ENCODE peak calls at places on chromosomes 16 and 17, in six cellular contexts. Y is HepG2, G is GM23338, A is HCT116, B is Panc1, X is K562. Z is an unnamed sample.
A peak's percentile ranks its signal among the peaks of the same experiment; 100 is the strongest.

GRCh38 chr17:44312396-44313104 is 4.1 kb downstream of the RUNDC3A start:
- ATAC-seq in G (no peak), A (no peak), X (no peak), B (no peak), Y (peak; percentile 11), Z (no peak)

GRCh38 chr16:51773051-51773450 is 622.0 kb upstream of the SALL1 start:
- ATAC-seq in B (no peak), A (no peak), G (peak; percentile 77), Y (no peak), X (no peak), Z (no peak)

GRCh38 chr16:89033304-89033703 is 56.3 kb upstream of the CBFA2T3 start:
- ATAC-seq in G (no peak), Y (no peak), X (no peak), A (no peak), B (no peak), Z (no peak)

GRCh38 chr17:17723354-17724261 is 42.4 kb downstream of the RAI1 start:
- ATAC-seq in X (no peak), A (no peak), Y (no peak), G (peak; percentile 20), B (no peak), Z (no peak)

GRCh38 chr17:37607637-37608368 is 1.4 kb downstream of the SYNRG start:
- ATAC-seq in A (no peak), X (no peak), B (no peak), G (no peak), Y (no peak), Z (no peak)

GRCh38 chr17:76014925-76015261 is 12.2 kb downstream of the EVPL start:
- ATAC-seq in G (peak; percentile 12), X (peak; percentile 19), B (peak; percentile 10), A (peak; percentile 1), Y (no peak), Z (no peak)

GRCh38 chr16:8908779-8909468 is 26.8 kb downstream of the LITAFD start:
- ATAC-seq in Y (no peak), B (no peak), A (no peak), G (no peak), X (no peak), Z (no peak)

GRCh38 chr17:66904760-66905637 is 59.5 kb upstream of the CACNG4 start:
- ATAC-seq in X (no peak), B (peak; percentile 39), A (no peak), Y (peak; percentile 26), G (no peak), Z (no peak)

GRCh38 chr17:46894476-46895151 is 28.3 kb upstream of the GOSR2 start:
- ATAC-seq in B (no peak), G (peak; percentile 74), A (no peak), X (no peak), Y (peak; percentile 77), Z (no peak)

GRCh38 chr16:66552288-66553143 is at the start of gene CKLF:
- ATAC-seq in A (peak; percentile 65), B (peak; percentile 83), G (peak; percentile 57), X (peak; percentile 78), Y (peak; percentile 80), Z (peak; percentile 87)

DNA sequence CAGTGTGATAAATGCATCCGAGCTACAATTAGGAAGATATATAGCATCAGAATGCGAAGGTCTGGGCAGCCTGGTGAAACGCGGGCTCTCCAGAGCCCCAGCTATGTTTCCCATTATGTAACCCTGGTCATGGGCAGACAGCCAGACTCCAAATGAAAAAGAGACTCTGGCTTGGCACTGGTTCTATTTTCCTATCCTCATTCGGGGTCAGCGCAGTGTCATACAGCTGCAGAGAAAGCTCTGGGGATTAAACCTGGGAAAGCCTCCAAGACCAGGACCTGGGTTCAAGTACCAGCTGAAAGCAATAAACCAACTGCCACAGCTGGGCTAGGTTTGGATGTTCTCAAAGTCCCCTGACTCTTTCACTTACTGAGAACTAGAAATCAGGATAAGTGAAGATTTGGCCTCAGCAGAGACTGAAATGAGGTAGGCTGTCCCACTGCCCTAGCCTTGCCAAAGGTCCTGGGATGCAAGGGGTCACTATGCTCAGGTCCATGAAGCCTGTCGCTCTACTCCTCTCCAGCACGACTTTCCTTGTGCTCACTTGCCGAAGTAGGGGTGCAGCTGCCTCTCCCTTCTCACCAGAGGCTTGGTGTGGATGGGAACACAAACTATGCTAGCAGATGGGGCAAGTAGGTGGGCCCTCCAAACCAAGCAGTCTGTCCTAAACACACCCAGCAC is 123.8 kb downstream of the SMG6 start:
- ATAC-seq in Y (no peak), G (no peak), A (no peak), B (no peak), X (no peak), Z (peak; percentile 72)
- TF ChIP-seq POLR2AphosphoS5 in Y (no peak), G (no peak), A (no peak), B (no peak), X (no peak), Z (peak; percentile 94)

GRCh38 chr17:42027961-42028790 is 8.3 kb downstream of the NKIRAS2 start:
- ATAC-seq in B (peak; percentile 38), G (peak; percentile 87), Y (peak; percentile 88), X (peak; percentile 70), A (peak; percentile 77), Z (no peak)

GRCh38 chr17:42025191-42025579 is 5.3 kb downstream of the NKIRAS2 start:
- ATAC-seq in X (no peak), Y (no peak), A (no peak), G (no peak), B (peak; percentile 32), Z (no peak)

GRCh38 chr17:42027540-42027889 is 7.6 kb downstream of the NKIRAS2 start:
- ATAC-seq in A (no peak), G (no peak), Y (no peak), B (no peak), X (no peak), Z (no peak)

GRCh38 chr17:42028791-42029127 is 8.9 kb downstream of the NKIRAS2 start:
- ATAC-seq in B (no peak), X (no peak), Y (peak; percentile 14), G (no peak), A (no peak), Z (no peak)

GRCh38 chr17:42026821-42027539 is 7.1 kb downstream of the NKIRAS2 start:
- ATAC-seq in G (no peak), Y (no peak), B (no peak), A (no peak), X (no peak), Z (no peak)
- TF ChIP-seq POLR2AphosphoS5 in G (no peak), Y (no peak), B (peak; percentile 11), A (no peak), X (no peak), Z (no peak)

GRCh38 chr16:19431636-19432340 is 14.1 kb downstream of the TMC5 start:
- ATAC-seq in X (no peak), B (no peak), A (no peak), Y (no peak), G (no peak), Z (no peak)
- TF ChIP-seq POLR2AphosphoS5 in X (no peak), B (no peak), A (no peak), Y (no peak), G (no peak), Z (no peak)

GRCh38 chr16:49875812-49876715 is 20.2 kb upstream of the ZNF423 start:
- ATAC-seq in G (peak; percentile 71), A (no peak), X (no peak), Y (peak; percentile 9), B (no peak), Z (no peak)

GRCh38 chr16:49881890-49882289 is 26.0 kb upstream of the ZNF423 start:
- ATAC-seq in B (no peak), G (no peak), Y (no peak), X (no peak), A (no peak), Z (no peak)

GRCh38 chr16:49874613-49875237 is 18.8 kb upstream of the ZNF423 start:
- ATAC-seq in A (no peak), G (no peak), Y (no peak), B (no peak), X (no peak), Z (no peak)

GRCh38 chr16:49876716-49877129 is 20.8 kb upstream of the ZNF423 start:
- ATAC-seq in X (peak; percentile 97), Y (peak; percentile 83), B (peak; percentile 93), A (peak; percentile 99), G (peak; percentile 89), Z (peak; percentile 85)
- TF ChIP-seq POLR2AphosphoS5 in X (no peak), Y (no peak), B (no peak), A (no peak), G (no peak), Z (no peak)

DNA sequence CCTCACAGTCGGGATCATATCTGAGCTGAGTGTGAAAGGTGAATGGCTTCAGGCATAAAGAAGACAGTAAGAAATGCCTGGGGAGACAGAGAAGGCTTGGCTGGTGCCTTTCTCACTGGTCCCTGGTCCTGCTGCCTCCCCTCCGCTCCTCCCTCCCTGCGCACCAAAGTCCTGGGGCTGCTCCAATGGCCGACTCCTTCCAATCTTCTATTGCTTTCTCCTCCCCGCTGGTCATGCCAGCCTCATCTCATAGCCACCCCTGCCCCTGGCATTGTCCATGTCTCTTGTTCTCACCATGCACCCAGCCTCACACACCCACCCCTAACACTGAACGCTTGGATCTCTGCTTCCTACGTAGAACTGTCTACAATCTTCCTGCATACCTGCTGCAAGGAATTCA is 18.0 kb downstream of the TLE7 start:
- ATAC-seq in A (no peak), G (no peak), Y (no peak), B (no peak), X (no peak), Z (no peak)
- TF ChIP-seq POLR2AphosphoS5 in A (no peak), G (no peak), Y (no peak), B (no peak), X (no peak), Z (no peak)

DNA sequence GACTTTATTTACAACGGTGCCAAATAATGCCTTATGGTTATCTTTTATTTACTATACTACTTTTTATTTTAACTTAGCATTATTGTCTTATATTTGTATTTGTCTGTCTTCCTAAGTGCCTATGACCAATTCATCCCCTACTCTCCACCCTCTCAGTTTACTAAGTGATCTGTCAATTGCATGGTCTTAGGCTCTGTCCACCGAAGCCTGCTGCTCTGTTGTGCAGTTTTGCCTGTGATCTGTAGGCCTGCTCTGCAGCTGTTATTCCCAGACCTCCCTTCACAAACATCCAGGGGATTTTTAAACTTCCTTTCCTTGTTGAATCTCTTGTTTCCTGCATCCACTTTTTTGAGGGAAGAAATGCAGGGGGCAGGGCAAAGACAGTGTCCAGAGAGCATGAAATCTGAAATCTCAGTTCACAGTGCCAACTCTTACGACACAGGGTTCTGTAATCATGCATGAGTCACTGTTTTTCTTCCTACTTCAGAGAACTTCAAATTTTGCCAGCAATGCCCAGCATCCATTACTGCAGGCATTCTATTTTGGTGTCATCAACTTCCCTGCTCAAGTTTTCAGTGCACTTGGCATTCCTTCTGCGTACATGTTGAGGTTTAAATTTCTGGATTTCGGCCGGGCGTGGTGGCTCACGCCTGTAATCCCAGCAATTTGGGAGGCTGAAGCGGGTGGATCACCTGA is 11.4 kb downstream of the SLFN5 start:
- ATAC-seq in G (no peak), Y (peak; percentile 38), B (peak; percentile 81), A (peak; percentile 66), X (no peak), Z (peak; percentile 96)
- TF ChIP-seq POLR2AphosphoS5 in G (no peak), Y (no peak), B (no peak), A (peak; percentile 59), X (no peak), Z (peak; percentile 95)